ENCODE peak calls at places on chromosomes 6 and 20, in seven cellular contexts. C is A172; L is GM12878; Y is left cardiac atrium; P is CD4-positive, alpha-beta T cell; W is anterior cingulate cortex; S is neural crest cell. J is an unnamed sample.

GRCh38 chr20:63642518-63643247 is 10.5 kb downstream of the STMN3 start:
- DNase-seq in P (no peak), W (no peak), L (no peak), S (no peak), C (no peak), Y (no peak), J (no peak)

GRCh38 chr6:32947552-32948465 is 5.1 kb downstream of the HLA-DMA start:
- DNase-seq in W (no peak), S (no peak), L (peak; percentile 56), C (peak; percentile 33), P (peak; percentile 32), Y (no peak), J (peak; percentile 54)

GRCh38 chr6:72635636-72636035 is 13.8 kb downstream of the KCNQ5 start:
- DNase-seq in S (no peak), Y (no peak), W (no peak), P (no peak), C (no peak), L (no peak), J (no peak)

GRCh38 chr20:45010399-45010828 is 44.1 kb downstream of the STK4 start:
- DNase-seq in W (no peak), Y (no peak), C (peak; percentile 13), P (no peak), S (no peak), L (no peak), J (no peak)

GRCh38 chr6:148179786-148180185 is 162.9 kb upstream of the SASH1 start:
- DNase-seq in S (peak; percentile 41), Y (no peak), C (peak; percentile 31), W (no peak), L (no peak), P (no peak), J (peak; percentile 18)

GRCh38 chr6:13590574-13591153 is 16.3 kb downstream of the SIRT5 start:
- DNase-seq in L (no peak), Y (no peak), P (no peak), S (no peak), C (no peak), W (no peak), J (no peak)

GRCh38 chr6:159469449-159469848 is 223.6 kb downstream of the SOD2 start:
- DNase-seq in L (no peak), C (no peak), Y (no peak), P (no peak), W (no peak), S (no peak), J (no peak)

GRCh38 chr6:35457907-35458306 is 5.8 kb downstream of the FANCE start:
- DNase-seq in Y (no peak), L (no peak), P (no peak), C (no peak), W (no peak), S (no peak), J (no peak)

GRCh38 chr6:121560476-121560875 is 125.0 kb downstream of the GJA1 start:
- DNase-seq in C (no peak), S (no peak), W (no peak), P (no peak), L (no peak), Y (no peak), J (no peak)

GRCh38 chr20:53133134-53133533 is 161.0 kb downstream of the TSHZ2 start:
- DNase-seq in L (no peak), S (no peak), C (no peak), W (no peak), P (no peak), Y (no peak), J (no peak)

GRCh38 chr6:157223486-157223885 is 99.8 kb downstream of the TMEM242 start:
- DNase-seq in C (no peak), S (no peak), P (no peak), W (no peak), Y (no peak), L (no peak), J (no peak)

GRCh38 chr6:64037421-64037820 is 401.8 kb downstream of the PHF3 start:
- DNase-seq in S (no peak), C (no peak), P (no peak), L (no peak), Y (no peak), W (no peak), J (no peak)